ENCODE peak calls at places on chromosomes 11 and 22, in six cellular contexts. U, O, L, M, H and G are unnamed samples.

GRCh38 chr11:114317738-114318137 is 21.5 kb downstream of the NNMT start:
- DNase-seq in U (peak; percentile 60), O (no peak), L (peak; percentile 67), M (peak; percentile 37), H (no peak), G (no peak)

GRCh38 chr11:10317776-10318526 is 13.1 kb downstream of the ADM start:
- DNase-seq in U (no peak), O (no peak), L (no peak), M (no peak), H (peak; percentile 43), G (no peak)

GRCh38 chr11:74171630-74172465 is 759 bp downstream of the PPME1 start:
- DNase-seq in U (no peak), O (no peak), L (no peak), M (no peak), H (no peak), G (no peak)

GRCh38 chr11:16154715-16155396 is 201.5 kb downstream of the SOX6 start:
- DNase-seq in U (peak; percentile 68), O (no peak), L (no peak), M (no peak), H (no peak), G (peak; percentile 68)

GRCh38 chr22:42303304-42304020 is 33.0 kb upstream of the TCF20 start:
- DNase-seq in U (no peak), O (no peak), L (no peak), M (no peak), H (no peak), G (no peak)

GRCh38 chr22:37172266-37173245 is 15.5 kb downstream of the C1QTNF6 start:
- DNase-seq in U (no peak), O (no peak), L (no peak), M (no peak), H (no peak), G (no peak)

GRCh38 chr11:16897460-16898061 is 116.7 kb downstream of the PLEKHA7 start:
- DNase-seq in U (no peak), O (no peak), L (no peak), M (no peak), H (no peak), G (no peak)

GRCh38 chr11:34978236-34979191 is 62.1 kb downstream of the PDHX start:
- DNase-seq in U (peak; percentile 57), O (no peak), L (no peak), M (no peak), H (no peak), G (no peak)

GRCh38 chr11:62558669-62559068 is 12.1 kb upstream of the AHNAK start:
- DNase-seq in U (no peak), O (no peak), L (no peak), M (no peak), H (no peak), G (no peak)

GRCh38 chr11:114084414-114084813 is 24.9 kb downstream of the ZBTB16 start:
- DNase-seq in U (no peak), O (no peak), L (no peak), M (no peak), H (no peak), G (no peak)

GRCh38 chr11:46529086-46529905 is 64.5 kb downstream of the AMBRA1 start:
- DNase-seq in U (peak; percentile 42), O (no peak), L (peak; percentile 55), M (peak; percentile 74), H (peak; percentile 85), G (peak; percentile 85)

GRCh38 chr11:30128269-30128932 is 102.4 kb upstream of the FSHB start:
- DNase-seq in U (peak; percentile 33), O (no peak), L (peak; percentile 60), M (peak; percentile 3), H (peak; percentile 9), G (peak; percentile 53)

GRCh38 chr11:47400813-47401279 is 7.5 kb upstream of the SLC39A13 start:
- DNase-seq in U (no peak), O (no peak), L (no peak), M (no peak), H (peak; percentile 66), G (no peak)

GRCh38 chr11:85154294-85154693 is 472.9 kb downstream of the DLG2 start:
- DNase-seq in U (no peak), O (no peak), L (no peak), M (no peak), H (no peak), G (no peak)

GRCh38 chr11:107275632-107276031 is 182.0 kb downstream of the CWF19L2 start:
- DNase-seq in U (no peak), O (no peak), L (no peak), M (no peak), H (no peak), G (no peak)

GRCh38 chr11:85114786-85115185 is 512.4 kb downstream of the DLG2 start:
- DNase-seq in U (peak; percentile 21), O (no peak), L (peak; percentile 54), M (no peak), H (no peak), G (no peak)

GRCh38 chr11:104547996-104548661 is 350.1 kb downstream of the CASP12 start:
- DNase-seq in U (peak; percentile 17), O (no peak), L (peak; percentile 63), M (no peak), H (no peak), G (no peak)

GRCh38 chr11:67397536-67397935 is 4.1 kb downstream of the PPP1CA start:
- DNase-seq in U (no peak), O (no peak), L (no peak), M (no peak), H (no peak), G (no peak)

GRCh38 chr11:28250192-28250591 is 142.0 kb downstream of the METTL15 start:
- DNase-seq in U (no peak), O (no peak), L (no peak), M (no peak), H (no peak), G (no peak)

GRCh38 chr11:110079726-110080125 is 13.5 kb upstream of the ZC3H12C start:
- DNase-seq in U (no peak), O (no peak), L (no peak), M (no peak), H (no peak), G (no peak)

GRCh38 chr22:30868663-30869385 is 99.8 kb downstream of the MORC2 start:
- DNase-seq in U (peak; percentile 50), O (no peak), L (peak; percentile 75), M (no peak), H (no peak), G (no peak)

GRCh38 chr11:7546324-7546791 is 32.6 kb downstream of the PPFIBP2 start:
- DNase-seq in U (no peak), O (no peak), L (peak; percentile 12), M (no peak), H (no peak), G (peak; percentile 25)

GRCh38 chr22:41596776-41597634 is 7.4 kb upstream of the PMM1 start:
- DNase-seq in U (peak; percentile 37), O (no peak), L (peak; percentile 37), M (peak; percentile 65), H (no peak), G (no peak)

DNA sequence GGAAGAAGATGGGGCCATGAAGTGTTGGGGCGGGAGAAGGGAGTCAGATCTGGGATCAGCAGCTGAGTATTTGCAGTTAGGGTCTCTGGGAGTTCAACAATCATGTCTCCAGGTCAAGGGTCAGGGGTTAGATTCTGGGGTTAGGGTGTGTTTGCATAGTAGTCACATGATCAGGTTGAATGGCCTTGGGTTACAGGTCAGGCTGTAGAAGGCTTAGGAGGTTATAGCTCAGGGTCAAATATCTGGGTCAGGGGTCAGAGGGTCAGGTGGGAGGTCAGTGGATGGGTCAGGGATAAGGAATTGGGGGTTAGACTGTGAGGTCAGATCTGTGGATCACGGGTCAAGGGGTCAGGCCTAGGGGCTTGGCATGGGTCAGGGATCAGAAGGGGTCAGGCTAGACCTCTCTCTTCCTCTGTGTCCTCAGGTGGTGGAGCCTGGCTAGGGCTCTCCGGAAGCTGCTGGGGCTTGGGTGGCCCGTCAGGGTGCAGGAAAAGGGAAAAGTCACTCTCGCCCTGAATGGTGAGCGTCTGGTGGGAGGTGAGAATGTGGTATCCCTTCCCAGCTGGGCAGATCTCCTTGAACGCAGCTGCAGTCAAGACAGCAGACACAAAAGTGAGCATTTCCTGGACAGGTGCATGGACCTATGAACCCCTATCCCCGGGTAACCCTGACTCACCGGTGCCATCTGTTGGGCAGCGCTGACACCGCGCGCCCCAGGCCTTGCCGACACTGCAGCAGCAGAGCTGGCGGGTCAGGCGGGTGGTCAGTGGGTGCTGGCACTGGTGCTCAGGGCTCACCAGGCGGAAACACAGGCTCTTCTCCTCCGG is 6.4 kb downstream of the LTBP3 start:
- DNase-seq in U (no peak), O (no peak), L (peak; percentile 22), M (peak; percentile 62), H (peak; percentile 79), G (no peak)
- TF ChIP-seq CTCF in U (peak; percentile 37), O (peak; percentile 47), L (peak; percentile 34), M (peak; percentile 31), H (peak; percentile 84), G (peak; percentile 54)

GRCh38 chr11:1041471-1041870 is 5.0 kb upstream of the MUC6 start:
- DNase-seq in U (no peak), O (no peak), L (no peak), M (no peak), H (no peak), G (peak; percentile 50)

GRCh38 chr11:1042626-1043562 is 6.4 kb upstream of the MUC6 start:
- DNase-seq in U (no peak), O (no peak), L (no peak), M (no peak), H (no peak), G (no peak)

GRCh38 chr11:1040428-1041148 is 4.1 kb upstream of the MUC6 start:
- DNase-seq in U (peak; percentile 11), O (no peak), L (no peak), M (no peak), H (no peak), G (no peak)

GRCh38 chr11:1041149-1041467 is 4.6 kb upstream of the MUC6 start:
- DNase-seq in U (no peak), O (no peak), L (no peak), M (no peak), H (no peak), G (no peak)

GRCh38 chr11:1041936-1042608 is 5.6 kb upstream of the MUC6 start:
- DNase-seq in U (no peak), O (no peak), L (no peak), M (no peak), H (no peak), G (no peak)
- TF ChIP-seq CTCF in U (no peak), O (no peak), L (no peak), M (no peak), H (no peak), G (no peak)

GRCh38 chr22:32413715-32414114 is 1.7 kb upstream of the RTCB start:
- DNase-seq in U (peak; percentile 25), O (no peak), L (peak; percentile 42), M (no peak), H (peak; percentile 49), G (peak; percentile 8)
- TF ChIP-seq CTCF in U (peak; percentile 58), O (peak; percentile 43), L (peak; percentile 57), M (no peak), H (peak; percentile 31), G (peak; percentile 41)

GRCh38 chr22:18147791-18148507 is 2.0 kb upstream of the USP18 start:
- DNase-seq in U (no peak), O (no peak), L (no peak), M (no peak), H (no peak), G (no peak)

GRCh38 chr22:18145676-18146388 is 4.1 kb upstream of the USP18 start:
- DNase-seq in U (no peak), O (no peak), L (no peak), M (no peak), H (no peak), G (no peak)

GRCh38 chr22:18148508-18148965 is 1.4 kb upstream of the USP18 start:
- DNase-seq in U (no peak), O (no peak), L (no peak), M (no peak), H (no peak), G (no peak)

GRCh38 chr22:18144105-18144504 is 5.9 kb upstream of the USP18 start:
- DNase-seq in U (no peak), O (no peak), L (no peak), M (no peak), H (no peak), G (no peak)

GRCh38 chr22:18146389-18146753 is 3.6 kb upstream of the USP18 start:
- DNase-seq in U (no peak), O (no peak), L (no peak), M (no peak), H (no peak), G (no peak)
- TF ChIP-seq CTCF in U (no peak), O (no peak), L (no peak), M (no peak), H (no peak), G (no peak)